ENCODE peak calls at places on chromosomes 4 and X, in eight cellular contexts. C is astrocyte of the cerebellum; T is KG1; K is Right ventricle myocardium inferior; N is cardiac muscle cell; V is activated CD4-positive, alpha-beta T cell treated with anti-CD3 and anti-CD28 coated beads, Interleukin-2, amount 50 U/mL, for 24 hours; Z is GF-D8; S is ELF-1. W is an unnamed sample.

GRCh38 chrX:47644557-47645091 is 5.7 kb downstream of the ELK1 start:
- DNase-seq in C (no peak), T (no peak), K (no peak), N (peak), V (no peak), Z (no peak), S (peak), W (no peak)

GRCh38 chr4:20565075-20565721 is 135.1 kb upstream of the PACRGL start:
- DNase-seq in C (peak), T (no peak), K (no peak), N (no peak), V (no peak), Z (no peak), S (no peak), W (no peak)

GRCh38 chr4:156781852-156782251 is 189.7 kb downstream of the PDGFC start:
- DNase-seq in C (no peak), T (no peak), K (no peak), N (no peak), V (no peak), Z (no peak), S (no peak), W (no peak)

GRCh38 chr4:158825443-158826036 is 56.7 kb downstream of the FNIP2 start:
- DNase-seq in C (no peak), T (no peak), K (no peak), N (no peak), V (no peak), Z (no peak), S (no peak), W (no peak)

GRCh38 chr4:30720656-30721352 is 635 bp downstream of the PCDH7 start:
- DNase-seq in C (no peak), T (no peak), K (no peak), N (peak), V (no peak), Z (no peak), S (peak), W (no peak)

GRCh38 chr4:148514041-148514440 is 71.8 kb upstream of the NR3C2 start:
- DNase-seq in C (no peak), T (no peak), K (no peak), N (no peak), V (no peak), Z (no peak), S (no peak), W (no peak)

GRCh38 chrX:136166221-136166855 is 19.0 kb downstream of the FHL1 start:
- DNase-seq in C (no peak), T (no peak), K (no peak), N (peak), V (no peak), Z (no peak), S (peak), W (no peak)

GRCh38 chr4:85548116-85548515 is 73.2 kb downstream of the ARHGAP24 start:
- DNase-seq in C (no peak), T (no peak), K (no peak), N (no peak), V (no peak), Z (no peak), S (no peak), W (no peak)

GRCh38 chr4:48254381-48255072 is 15.1 kb downstream of the TEC start:
- DNase-seq in C (peak), T (no peak), K (peak), N (no peak), V (no peak), Z (no peak), S (no peak), W (peak)

GRCh38 chr4:154399259-154399974 is 92.2 kb downstream of the DCHS2 start:
- DNase-seq in C (peak), T (no peak), K (no peak), N (peak), V (no peak), Z (no peak), S (no peak), W (peak)

GRCh38 chr4:16759781-16760459 is 138.5 kb downstream of the LDB2 start:
- DNase-seq in C (no peak), T (no peak), K (no peak), N (no peak), V (no peak), Z (no peak), S (no peak), W (no peak)

GRCh38 chrX:155888139-155888538 is 7.0 kb downstream of the VAMP7 start:
- DNase-seq in C (peak), T (no peak), K (no peak), N (no peak), V (no peak), Z (no peak), S (no peak), W (peak)

GRCh38 chr4:27702710-27703431 is 842.2 kb downstream of the STIM2 start:
- DNase-seq in C (no peak), T (no peak), K (no peak), N (peak), V (no peak), Z (no peak), S (no peak), W (no peak)

GRCh38 chr4:85778809-85779124 is 303.8 kb downstream of the ARHGAP24 start:
- DNase-seq in C (no peak), T (no peak), K (no peak), N (no peak), V (no peak), Z (no peak), S (no peak), W (no peak)

GRCh38 chr4:53558981-53559620 is 32.2 kb downstream of the LNX1 start:
- DNase-seq in C (no peak), T (no peak), K (no peak), N (no peak), V (no peak), Z (no peak), S (no peak), W (no peak)

GRCh38 chr4:172142331-172142738 is 329.1 kb downstream of the GALNTL6 start:
- DNase-seq in C (no peak), T (no peak), K (no peak), N (no peak), V (no peak), Z (no peak), S (no peak), W (peak)